ENCODE peak calls at places on chromosome 20, in seven cellular contexts. One of them, this sample, is unnamed.
A peak's percentile ranks its signal among the peaks of the same experiment; 100 is the strongest.

GRCh38 chr20:32524871-32525501 is 60.1 kb downstream of the NOL4L start:
- DNase-seq in fibroblast of mammary gland: no peak
- DNase-seq in astrocyte: no peak
- DNase-seq in tibial artery: peak; percentile 77
- DNase-seq in A549: no peak
- DNase-seq in progenitor cell of endocrine pancreas: no peak
- DNase-seq in neural progenitor cell: no peak
- DNase-seq in this sample: peak; percentile 41

GRCh38 chr20:24303393-24303792 is 166.0 kb upstream of the SYNDIG1 start:
- DNase-seq in fibroblast of mammary gland: peak; percentile 2
- DNase-seq in astrocyte: no peak
- DNase-seq in tibial artery: peak; percentile 35
- DNase-seq in A549: no peak
- DNase-seq in progenitor cell of endocrine pancreas: no peak
- DNase-seq in neural progenitor cell: peak; percentile 10
- DNase-seq in this sample: no peak

GRCh38 chr20:1875762-1876161 is 19.4 kb upstream of the SIRPA start:
- DNase-seq in fibroblast of mammary gland: no peak
- DNase-seq in astrocyte: no peak
- DNase-seq in tibial artery: no peak
- DNase-seq in A549: no peak
- DNase-seq in progenitor cell of endocrine pancreas: no peak
- DNase-seq in neural progenitor cell: no peak
- DNase-seq in this sample: no peak

GRCh38 chr20:8946036-8946926 is 122.6 kb upstream of the PLCB4 start:
- DNase-seq in fibroblast of mammary gland: peak; percentile 12
- DNase-seq in astrocyte: no peak
- DNase-seq in tibial artery: no peak
- DNase-seq in A549: no peak
- DNase-seq in progenitor cell of endocrine pancreas: no peak
- DNase-seq in neural progenitor cell: peak; percentile 53
- DNase-seq in this sample: no peak

GRCh38 chr20:2759143-2759542 is 41.3 kb downstream of the CPXM1 start:
- DNase-seq in fibroblast of mammary gland: no peak
- DNase-seq in astrocyte: no peak
- DNase-seq in tibial artery: no peak
- DNase-seq in A549: no peak
- DNase-seq in progenitor cell of endocrine pancreas: no peak
- DNase-seq in neural progenitor cell: no peak
- DNase-seq in this sample: no peak

GRCh38 chr20:33668087-33668790 is 1.5 kb downstream of the ACTL10 start:
- DNase-seq in fibroblast of mammary gland: no peak
- DNase-seq in astrocyte: no peak
- DNase-seq in tibial artery: peak; percentile 72
- DNase-seq in A549: peak; percentile 60
- DNase-seq in progenitor cell of endocrine pancreas: peak; percentile 72
- DNase-seq in neural progenitor cell: peak; percentile 83
- DNase-seq in this sample: peak; percentile 71

GRCh38 chr20:53678315-53678989 is 84.8 kb upstream of the ZNF217 start:
- DNase-seq in fibroblast of mammary gland: no peak
- DNase-seq in astrocyte: no peak
- DNase-seq in tibial artery: no peak
- DNase-seq in A549: no peak
- DNase-seq in progenitor cell of endocrine pancreas: no peak
- DNase-seq in neural progenitor cell: no peak
- DNase-seq in this sample: no peak

GRCh38 chr20:32142991-32143390 is 33.5 kb downstream of the TM9SF4 start:
- DNase-seq in fibroblast of mammary gland: no peak
- DNase-seq in astrocyte: no peak
- DNase-seq in tibial artery: no peak
- DNase-seq in A549: no peak
- DNase-seq in progenitor cell of endocrine pancreas: no peak
- DNase-seq in neural progenitor cell: no peak
- DNase-seq in this sample: no peak

GRCh38 chr20:584375-585301 is 25.5 kb downstream of the TCF15 start:
- DNase-seq in fibroblast of mammary gland: peak; percentile 8
- DNase-seq in astrocyte: no peak
- DNase-seq in tibial artery: no peak
- DNase-seq in A549: no peak
- DNase-seq in progenitor cell of endocrine pancreas: no peak
- DNase-seq in neural progenitor cell: no peak
- DNase-seq in this sample: no peak

GRCh38 chr20:21272279-21272678 is 30.9 kb upstream of the XRN2 start:
- DNase-seq in fibroblast of mammary gland: peak; percentile 32
- DNase-seq in astrocyte: peak; percentile 50
- DNase-seq in tibial artery: no peak
- DNase-seq in A549: no peak
- DNase-seq in progenitor cell of endocrine pancreas: no peak
- DNase-seq in neural progenitor cell: no peak
- DNase-seq in this sample: no peak

GRCh38 chr20:25397827-25398226 is 7.2 kb upstream of the ABHD12 start:
- DNase-seq in fibroblast of mammary gland: no peak
- DNase-seq in astrocyte: no peak
- DNase-seq in tibial artery: no peak
- DNase-seq in A549: no peak
- DNase-seq in progenitor cell of endocrine pancreas: no peak
- DNase-seq in neural progenitor cell: no peak
- DNase-seq in this sample: no peak

GRCh38 chr20:53124075-53124532 is 151.9 kb downstream of the TSHZ2 start:
- DNase-seq in fibroblast of mammary gland: peak; percentile 30
- DNase-seq in astrocyte: no peak
- DNase-seq in tibial artery: peak; percentile 76
- DNase-seq in A549: no peak
- DNase-seq in progenitor cell of endocrine pancreas: no peak
- DNase-seq in neural progenitor cell: no peak
- DNase-seq in this sample: no peak

GRCh38 chr20:19735446-19735845 is 22.6 kb upstream of the RIN2 start:
- DNase-seq in fibroblast of mammary gland: peak; percentile 91
- DNase-seq in astrocyte: peak; percentile 81
- DNase-seq in tibial artery: peak; percentile 89
- DNase-seq in A549: peak; percentile 95
- DNase-seq in progenitor cell of endocrine pancreas: no peak
- DNase-seq in neural progenitor cell: no peak
- DNase-seq in this sample: peak; percentile 88

DNA sequence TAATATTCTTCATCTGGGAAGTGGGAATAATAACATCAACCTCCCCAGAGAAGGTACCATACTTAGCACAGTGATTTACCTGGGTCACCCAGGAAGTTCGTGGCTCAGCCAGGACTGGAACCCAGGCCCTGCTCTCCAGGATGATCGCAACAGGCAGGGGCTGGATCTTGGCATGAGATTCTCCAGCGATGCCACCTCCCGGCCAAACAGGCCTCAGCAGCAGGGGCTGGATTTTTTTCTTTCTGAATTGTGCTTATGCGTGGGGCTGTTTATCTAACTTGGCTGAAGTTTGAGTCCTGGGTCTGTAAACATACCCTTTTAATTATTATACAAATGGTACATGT is 129.5 kb upstream of the PTPN1 start:
- DNase-seq in fibroblast of mammary gland: peak; percentile 68
- DNase-seq in astrocyte: no peak
- DNase-seq in tibial artery: no peak
- DNase-seq in A549: peak; percentile 67
- DNase-seq in progenitor cell of endocrine pancreas: no peak
- DNase-seq in neural progenitor cell: no peak
- DNase-seq in this sample: no peak
- TF ChIP-seq CTCF in fibroblast of mammary gland: peak; percentile 76
- TF ChIP-seq CTCF in astrocyte: peak; percentile 41
- TF ChIP-seq CTCF in tibial artery: peak; percentile 50
- TF ChIP-seq CTCF in A549: peak; percentile 67
- TF ChIP-seq CTCF in progenitor cell of endocrine pancreas: peak; percentile 28
- TF ChIP-seq CTCF in neural progenitor cell: peak; percentile 36
- TF ChIP-seq CTCF in this sample: no peak

GRCh38 chr20:36415475-36416002 is 109.4 kb downstream of the DLGAP4 start:
- DNase-seq in fibroblast of mammary gland: no peak
- DNase-seq in astrocyte: no peak
- DNase-seq in tibial artery: no peak
- DNase-seq in A549: no peak
- DNase-seq in progenitor cell of endocrine pancreas: no peak
- DNase-seq in neural progenitor cell: no peak
- DNase-seq in this sample: no peak
- TF ChIP-seq CTCF in fibroblast of mammary gland: no peak
- TF ChIP-seq CTCF in astrocyte: no peak
- TF ChIP-seq CTCF in tibial artery: no peak
- TF ChIP-seq CTCF in A549: no peak
- TF ChIP-seq CTCF in progenitor cell of endocrine pancreas: no peak
- TF ChIP-seq CTCF in neural progenitor cell: no peak
- TF ChIP-seq CTCF in this sample: no peak

DNA sequence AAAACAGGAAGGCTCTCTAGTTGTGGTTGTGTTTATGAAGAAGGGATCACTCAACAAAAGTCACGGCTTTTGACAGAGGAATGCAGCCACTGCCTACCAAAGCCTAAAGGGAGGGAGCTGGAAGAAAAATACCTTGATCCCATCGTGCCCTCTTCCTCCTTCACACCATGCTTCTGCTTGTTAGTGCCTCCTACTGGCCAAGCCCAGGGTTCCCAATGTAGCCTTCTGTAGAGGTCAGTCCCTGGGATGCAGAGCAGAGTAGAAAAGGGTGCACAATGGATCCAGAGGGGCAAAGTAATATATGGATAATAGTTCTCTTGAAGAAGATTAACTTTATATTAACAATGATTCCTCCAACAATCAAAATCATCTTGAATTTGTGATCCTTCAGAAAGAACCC is 293.5 kb upstream of the FERMT1 start:
- DNase-seq in fibroblast of mammary gland: no peak
- DNase-seq in astrocyte: no peak
- DNase-seq in tibial artery: no peak
- DNase-seq in A549: no peak
- DNase-seq in progenitor cell of endocrine pancreas: no peak
- DNase-seq in neural progenitor cell: no peak
- DNase-seq in this sample: no peak
- TF ChIP-seq CTCF in fibroblast of mammary gland: no peak
- TF ChIP-seq CTCF in astrocyte: no peak
- TF ChIP-seq CTCF in tibial artery: no peak
- TF ChIP-seq CTCF in A549: no peak
- TF ChIP-seq CTCF in progenitor cell of endocrine pancreas: no peak
- TF ChIP-seq CTCF in neural progenitor cell: peak; percentile 12
- TF ChIP-seq CTCF in this sample: peak; percentile 6

GRCh38 chr20:62688855-62689460 is 19.7 kb upstream of the NTSR1 start:
- DNase-seq in fibroblast of mammary gland: no peak
- DNase-seq in astrocyte: peak; percentile 6
- DNase-seq in tibial artery: no peak
- DNase-seq in A549: no peak
- DNase-seq in progenitor cell of endocrine pancreas: no peak
- DNase-seq in neural progenitor cell: peak; percentile 34
- DNase-seq in this sample: no peak
- TF ChIP-seq CTCF in fibroblast of mammary gland: peak; percentile 3
- TF ChIP-seq CTCF in astrocyte: peak; percentile 25
- TF ChIP-seq CTCF in tibial artery: no peak
- TF ChIP-seq CTCF in A549: no peak
- TF ChIP-seq CTCF in progenitor cell of endocrine pancreas: peak; percentile 29
- TF ChIP-seq CTCF in neural progenitor cell: peak; percentile 24
- TF ChIP-seq CTCF in this sample: peak; percentile 8

GRCh38 chr20:59525500-59526241 is 78.7 kb upstream of the PHACTR3 start:
- DNase-seq in fibroblast of mammary gland: peak; percentile 37
- DNase-seq in astrocyte: no peak
- DNase-seq in tibial artery: no peak
- DNase-seq in A549: peak; percentile 66
- DNase-seq in progenitor cell of endocrine pancreas: peak; percentile 65
- DNase-seq in neural progenitor cell: peak; percentile 84
- DNase-seq in this sample: no peak
- TF ChIP-seq CTCF in fibroblast of mammary gland: peak; percentile 70
- TF ChIP-seq CTCF in astrocyte: peak; percentile 69
- TF ChIP-seq CTCF in tibial artery: peak; percentile 61
- TF ChIP-seq CTCF in A549: peak; percentile 83
- TF ChIP-seq CTCF in progenitor cell of endocrine pancreas: peak; percentile 89
- TF ChIP-seq CTCF in neural progenitor cell: peak; percentile 93
- TF ChIP-seq CTCF in this sample: peak; percentile 78

GRCh38 chr20:63819224-63819917 is 11.7 kb downstream of the ZBTB46 start:
- DNase-seq in fibroblast of mammary gland: peak; percentile 28
- DNase-seq in astrocyte: no peak
- DNase-seq in tibial artery: no peak
- DNase-seq in A549: peak; percentile 40
- DNase-seq in progenitor cell of endocrine pancreas: no peak
- DNase-seq in neural progenitor cell: no peak
- DNase-seq in this sample: no peak
- TF ChIP-seq CTCF in fibroblast of mammary gland: peak; percentile 26
- TF ChIP-seq CTCF in astrocyte: peak; percentile 20
- TF ChIP-seq CTCF in tibial artery: no peak
- TF ChIP-seq CTCF in A549: peak; percentile 39
- TF ChIP-seq CTCF in progenitor cell of endocrine pancreas: peak; percentile 18
- TF ChIP-seq CTCF in neural progenitor cell: peak; percentile 41
- TF ChIP-seq CTCF in this sample: no peak

DNA sequence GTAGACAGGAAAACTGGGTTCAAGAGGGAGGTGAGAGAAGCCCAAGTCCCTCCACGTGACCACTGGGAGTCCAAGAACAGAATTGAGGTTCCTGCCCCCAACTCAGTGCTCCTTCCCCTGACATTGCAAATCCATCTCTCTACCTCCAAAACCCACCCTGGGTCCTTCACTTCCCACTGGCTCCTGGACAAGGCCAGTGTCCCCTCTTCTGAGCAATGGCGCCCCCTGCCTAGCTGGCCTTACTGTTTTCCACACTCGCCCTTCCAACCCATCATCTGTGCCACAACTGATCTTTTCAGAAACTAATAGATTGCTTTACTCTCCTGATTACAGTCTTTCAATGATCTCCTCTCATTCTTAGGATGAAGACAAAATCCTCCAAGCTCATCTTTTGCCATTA is 200.3 kb downstream of the ANKRD60 start:
- DNase-seq in fibroblast of mammary gland: no peak
- DNase-seq in astrocyte: no peak
- DNase-seq in tibial artery: no peak
- DNase-seq in A549: no peak
- DNase-seq in progenitor cell of endocrine pancreas: no peak
- DNase-seq in neural progenitor cell: peak; percentile 63
- DNase-seq in this sample: no peak
- TF ChIP-seq CTCF in fibroblast of mammary gland: peak; percentile 10
- TF ChIP-seq CTCF in astrocyte: no peak
- TF ChIP-seq CTCF in tibial artery: no peak
- TF ChIP-seq CTCF in A549: peak; percentile 5
- TF ChIP-seq CTCF in progenitor cell of endocrine pancreas: peak; percentile 36
- TF ChIP-seq CTCF in neural progenitor cell: peak; percentile 62
- TF ChIP-seq CTCF in this sample: peak; percentile 32

GRCh38 chr20:57576002-57576401 is 15.1 kb downstream of the PCK1 start:
- DNase-seq in fibroblast of mammary gland: no peak
- DNase-seq in astrocyte: no peak
- DNase-seq in tibial artery: no peak
- DNase-seq in A549: no peak
- DNase-seq in progenitor cell of endocrine pancreas: no peak
- DNase-seq in neural progenitor cell: no peak
- DNase-seq in this sample: no peak

GRCh38 chr20:57570898-57571297 is 10.0 kb downstream of the PCK1 start:
- DNase-seq in fibroblast of mammary gland: no peak
- DNase-seq in astrocyte: no peak
- DNase-seq in tibial artery: no peak
- DNase-seq in A549: no peak
- DNase-seq in progenitor cell of endocrine pancreas: no peak
- DNase-seq in neural progenitor cell: no peak
- DNase-seq in this sample: no peak

GRCh38 chr20:57574954-57575353 is 14.0 kb downstream of the PCK1 start:
- DNase-seq in fibroblast of mammary gland: no peak
- DNase-seq in astrocyte: no peak
- DNase-seq in tibial artery: no peak
- DNase-seq in A549: no peak
- DNase-seq in progenitor cell of endocrine pancreas: no peak
- DNase-seq in neural progenitor cell: no peak
- DNase-seq in this sample: no peak

GRCh38 chr20:57573176-57573575 is 12.3 kb downstream of the PCK1 start:
- DNase-seq in fibroblast of mammary gland: no peak
- DNase-seq in astrocyte: no peak
- DNase-seq in tibial artery: no peak
- DNase-seq in A549: no peak
- DNase-seq in progenitor cell of endocrine pancreas: no peak
- DNase-seq in neural progenitor cell: no peak
- DNase-seq in this sample: no peak

GRCh38 chr20:57573893-57574292 is 13.0 kb downstream of the PCK1 start:
- DNase-seq in fibroblast of mammary gland: no peak
- DNase-seq in astrocyte: no peak
- DNase-seq in tibial artery: no peak
- DNase-seq in A549: peak; percentile 23
- DNase-seq in progenitor cell of endocrine pancreas: no peak
- DNase-seq in neural progenitor cell: no peak
- DNase-seq in this sample: no peak
- TF ChIP-seq CTCF in fibroblast of mammary gland: peak; percentile 9
- TF ChIP-seq CTCF in astrocyte: peak; percentile 19
- TF ChIP-seq CTCF in tibial artery: no peak
- TF ChIP-seq CTCF in A549: no peak
- TF ChIP-seq CTCF in progenitor cell of endocrine pancreas: peak; percentile 50
- TF ChIP-seq CTCF in neural progenitor cell: peak; percentile 53
- TF ChIP-seq CTCF in this sample: peak; percentile 16